ENCODE peak calls at places on chromosomes 5 and 9, in five cellular contexts. O, W, Z, H and I are unnamed samples.

GRCh38 chr5:158200624-158201023 is 341.7 kb upstream of the CLINT1 start:
- DNase-seq in O (no peak), W (no peak), Z (no peak), H (no peak), I (no peak)

GRCh38 chr5:107388111-107388861 is 282.5 kb downstream of the EFNA5 start:
- DNase-seq in O (peak), W (no peak), Z (peak), H (no peak), I (peak)

GRCh38 chr9:107932036-107932435 is 442.5 kb upstream of the KLF4 start:
- DNase-seq in O (no peak), W (no peak), Z (no peak), H (no peak), I (no peak)

GRCh38 chr5:138943615-138944173 is 68.6 kb upstream of the LRRTM2 start:
- DNase-seq in O (no peak), W (no peak), Z (no peak), H (no peak), I (no peak)

GRCh38 chr5:67639311-67639710 is 442.7 kb upstream of the CD180 start:
- DNase-seq in O (no peak), W (peak), Z (no peak), H (no peak), I (no peak)

GRCh38 chr5:157137691-157138090 is 5.0 kb downstream of the MED7 start:
- DNase-seq in O (no peak), W (no peak), Z (no peak), H (no peak), I (no peak)

GRCh38 chr9:75148551-75148950 is 60.2 kb downstream of the OSTF1 start:
- DNase-seq in O (no peak), W (no peak), Z (peak), H (no peak), I (no peak)

GRCh38 chr5:104859437-104859836 is 1296.8 kb upstream of the NUDT12 start:
- DNase-seq in O (no peak), W (no peak), Z (no peak), H (no peak), I (no peak)

GRCh38 chr9:21252727-21253547 is 13.1 kb upstream of the IFNA14 start:
- DNase-seq in O (no peak), W (no peak), Z (no peak), H (no peak), I (no peak)

GRCh38 chr5:27708579-27708978 is 670.2 kb upstream of the CDH9 start:
- DNase-seq in O (no peak), W (no peak), Z (no peak), H (no peak), I (no peak)

GRCh38 chr5:78927657-78928282 is 57.3 kb downstream of the ARSB start:
- DNase-seq in O (no peak), W (no peak), Z (no peak), H (no peak), I (peak)

GRCh38 chr5:133130387-133131118 is 78.7 kb downstream of the HSPA4 start:
- DNase-seq in O (peak), W (no peak), Z (no peak), H (no peak), I (no peak)

GRCh38 chr9:93677061-93677571 is 100.7 kb downstream of the PHF2 start:
- DNase-seq in O (peak), W (no peak), Z (no peak), H (peak), I (no peak)

GRCh38 chr5:6544561-6544935 is 88.3 kb downstream of the NSUN2 start:
- DNase-seq in O (no peak), W (no peak), Z (no peak), H (no peak), I (no peak)

GRCh38 chr9:135590486-135591079 is 29.0 kb downstream of the PAEP start:
- DNase-seq in O (no peak), W (no peak), Z (no peak), H (no peak), I (no peak)

GRCh38 chr9:88905506-88905905 is 85.8 kb upstream of the S1PR3 start:
- DNase-seq in O (no peak), W (no peak), Z (no peak), H (no peak), I (no peak)

GRCh38 chr5:68000805-68001204 is 214.8 kb upstream of the PIK3R1 start:
- DNase-seq in O (no peak), W (no peak), Z (no peak), H (no peak), I (no peak)

GRCh38 chr5:169827769-169828168 is 152.5 kb downstream of the INSYN2B start:
- DNase-seq in O (no peak), W (no peak), Z (no peak), H (no peak), I (no peak)

GRCh38 chr5:66864240-66864884 is 268.2 kb downstream of the MAST4 start:
- DNase-seq in O (no peak), W (no peak), Z (peak), H (no peak), I (peak)

GRCh38 chr5:93252165-93252564 is 328.9 kb downstream of the NR2F1-AS1 start:
- DNase-seq in O (no peak), W (no peak), Z (no peak), H (peak), I (no peak)

GRCh38 chr9:110752766-110753165 is 84.2 kb downstream of the MUSK start:
- DNase-seq in O (no peak), W (no peak), Z (no peak), H (no peak), I (peak)

GRCh38 chr5:133372306-133373008 is 239.9 kb downstream of the FSTL4 start:
- DNase-seq in O (peak), W (no peak), Z (no peak), H (no peak), I (no peak)

GRCh38 chr9:70420267-70421019 is 6.0 kb upstream of the KLF9 start:
- DNase-seq in O (peak), W (peak), Z (no peak), H (peak), I (peak)

GRCh38 chr5:170333161-170333909 is 35.8 kb upstream of the LCP2 start:
- DNase-seq in O (peak), W (no peak), Z (peak), H (no peak), I (no peak)

GRCh38 chr5:92800360-92800759 is 780.7 kb downstream of the NR2F1-AS1 start:
- DNase-seq in O (no peak), W (no peak), Z (no peak), H (no peak), I (no peak)

GRCh38 chr5:176364765-176365662 is at the start of gene ARL10:
- DNase-seq in O (no peak), W (peak), Z (peak), H (peak), I (no peak)

GRCh38 chr9:4887556-4887955 is 94.8 kb downstream of the RCL1 start:
- DNase-seq in O (no peak), W (no peak), Z (no peak), H (no peak), I (no peak)

GRCh38 chr9:135711411-135711810 is 9.4 kb downstream of the KCNT1 start:
- DNase-seq in O (no peak), W (no peak), Z (no peak), H (no peak), I (no peak)

GRCh38 chr5:16497546-16497945 is 31.9 kb upstream of the ZNF622 start:
- DNase-seq in O (no peak), W (no peak), Z (no peak), H (no peak), I (no peak)

GRCh38 chr5:151222769-151223446 is 984 bp downstream of the CCDC69 start:
- DNase-seq in O (peak), W (peak), Z (no peak), H (no peak), I (no peak)

GRCh38 chr5:142466195-142466951 is 141.6 kb upstream of the SPRY4 start:
- DNase-seq in O (no peak), W (no peak), Z (no peak), H (no peak), I (no peak)

GRCh38 chr5:62340392-62340791 is 34.4 kb downstream of the KIF2A start:
- DNase-seq in O (no peak), W (no peak), Z (no peak), H (no peak), I (no peak)